ENCODE peak calls at places on chromosomes 3 and 15, in nine cellular contexts. L, W, S, Y, V, N, D, M and T are unnamed samples.

GRCh38 chr15:88898736-88899135 is 3.4 kb upstream of the HAPLN3 start:
- DNase-seq in V (no peak), D (no peak), Y (no peak), L (no peak), N (no peak), W (no peak), S (no peak), M (no peak), T (no peak)

GRCh38 chr3:61464785-61465184 is 96.6 kb upstream of the PTPRG start:
- DNase-seq in S (no peak), L (no peak), M (no peak), N (no peak), W (no peak), Y (no peak), D (no peak), V (no peak), T (no peak)

GRCh38 chr15:98063871-98064270 is 103.4 kb downstream of the ARRDC4 start:
- DNase-seq in Y (no peak), M (no peak), L (no peak), S (no peak), V (no peak), N (no peak), D (no peak), W (no peak), T (no peak)

GRCh38 chr3:53236112-53236841 is 19.5 kb downstream of the TKT start:
- DNase-seq in N (peak), Y (no peak), S (peak), W (no peak), M (peak), L (peak), D (peak), V (peak), T (peak)

GRCh38 chr3:195366200-195366910 is 76.5 kb downstream of the ACAP2 start:
- DNase-seq in W (no peak), Y (no peak), V (no peak), N (no peak), S (peak), M (no peak), L (no peak), D (no peak), T (no peak)

GRCh38 chr3:178078933-178079332 is 457.3 kb upstream of the KCNMB2 start:
- DNase-seq in V (no peak), M (no peak), S (peak), W (no peak), N (no peak), L (peak), Y (no peak), D (no peak), T (peak)

GRCh38 chr15:58221591-58222241 is 83.5 kb downstream of the AQP9 start:
- DNase-seq in M (no peak), D (no peak), S (peak), W (no peak), N (peak), L (no peak), Y (no peak), V (peak), T (peak)

GRCh38 chr15:59873873-59874272 is 130.2 kb upstream of the FOXB1 start:
- DNase-seq in W (no peak), L (no peak), Y (no peak), N (no peak), M (no peak), D (no peak), S (no peak), V (no peak), T (no peak)

GRCh38 chr15:78565951-78566774 is 843 bp downstream of the CHRNA5 start:
- DNase-seq in W (no peak), M (no peak), V (no peak), L (no peak), S (peak), Y (no peak), D (peak), N (peak), T (no peak)

GRCh38 chr3:11711826-11712225 is 68.1 kb upstream of the VGLL4 start:
- DNase-seq in V (no peak), L (no peak), Y (no peak), D (no peak), W (no peak), M (no peak), S (peak), N (no peak), T (no peak)

GRCh38 chr3:184662192-184662591 is 49.7 kb downstream of the MAGEF1 start:
- DNase-seq in D (no peak), V (no peak), L (no peak), W (no peak), Y (no peak), N (no peak), M (no peak), S (peak), T (no peak)

GRCh38 chr15:74790080-74790916 is 8.4 kb downstream of the CSK start:
- DNase-seq in V (peak), D (peak), L (no peak), Y (no peak), N (peak), S (peak), W (peak), M (no peak), T (peak)

GRCh38 chr3:100650651-100651611 is 41.5 kb downstream of the ADGRG7 start:
- DNase-seq in S (peak), M (peak), V (peak), W (no peak), D (no peak), Y (no peak), L (no peak), N (peak), T (no peak)

GRCh38 chr3:53229606-53230005 is 26.2 kb downstream of the TKT start:
- DNase-seq in S (no peak), V (no peak), D (no peak), L (no peak), N (no peak), M (no peak), Y (no peak), W (no peak), T (no peak)

GRCh38 chr3:102004561-102004960 is 155.2 kb downstream of the NFKBIZ start:
- DNase-seq in W (no peak), Y (no peak), M (no peak), D (no peak), S (no peak), N (no peak), V (no peak), L (no peak), T (no peak)

GRCh38 chr3:53243165-53243564 is 12.7 kb downstream of the TKT start:
- DNase-seq in N (no peak), Y (no peak), W (no peak), L (no peak), V (no peak), D (no peak), M (peak), S (peak), T (peak)

GRCh38 chr15:42129364-42129763 is 27.1 kb downstream of the PLA2G4F start:
- DNase-seq in W (no peak), M (no peak), S (no peak), Y (no peak), L (no peak), D (no peak), V (no peak), N (no peak), T (no peak)

GRCh38 chr3:49602049-49602554 is 47.8 kb downstream of the BSN start:
- DNase-seq in M (no peak), V (no peak), Y (no peak), N (no peak), L (no peak), W (no peak), D (no peak), S (no peak), T (no peak)

GRCh38 chr3:61438253-61439115 is 122.9 kb upstream of the PTPRG start:
- DNase-seq in Y (no peak), W (no peak), M (no peak), N (no peak), V (no peak), L (no peak), D (no peak), S (no peak), T (no peak)

GRCh38 chr3:195895078-195895899 is 13.1 kb downstream of the TNK2 start:
- DNase-seq in M (no peak), W (no peak), L (peak), V (peak), D (peak), N (peak), Y (no peak), S (peak), T (peak)

GRCh38 chr3:175274474-175275218 is 415.5 kb downstream of the NAALADL2 start:
- DNase-seq in Y (no peak), S (no peak), V (no peak), D (no peak), L (no peak), W (no peak), M (no peak), N (no peak), T (no peak)

GRCh38 chr3:107458871-107459270 is 63.9 kb upstream of the BBX start:
- DNase-seq in N (no peak), V (no peak), W (no peak), Y (no peak), L (no peak), S (no peak), D (no peak), M (no peak), T (no peak)

GRCh38 chr3:126913524-126913923 is 69.4 kb upstream of the PLXNA1 start:
- DNase-seq in S (no peak), L (no peak), V (peak), Y (no peak), N (no peak), W (no peak), D (no peak), M (no peak), T (no peak)

GRCh38 chr3:151227438-151228290 is 24.6 kb upstream of the GPR171 start:
- DNase-seq in S (peak), L (peak), W (peak), Y (peak), D (peak), N (peak), M (no peak), V (peak), T (peak)

GRCh38 chr15:76073554-76073953 is 13.8 kb downstream of the TMEM266 start:
- DNase-seq in S (peak), N (no peak), Y (no peak), V (no peak), D (no peak), W (no peak), L (no peak), M (no peak), T (no peak)

GRCh38 chr3:42711491-42712343 is 9.1 kb upstream of the HHATL start:
- DNase-seq in S (peak), D (no peak), V (no peak), L (no peak), M (no peak), N (no peak), W (no peak), Y (peak), T (no peak)

GRCh38 chr3:42654331-42655201 is 1.1 kb downstream of the ZBTB47 start:
- DNase-seq in V (peak), M (peak), S (peak), D (no peak), W (no peak), L (no peak), N (peak), Y (no peak), T (peak)

GRCh38 chr3:79005084-79005483 is 762.7 kb downstream of the ROBO1 start:
- DNase-seq in S (peak), L (no peak), D (no peak), Y (no peak), V (no peak), M (no peak), N (no peak), W (no peak), T (no peak)

GRCh38 chr3:70358978-70359580 is 46.6 kb upstream of the MDFIC2 start:
- DNase-seq in Y (no peak), N (peak), V (peak), W (no peak), L (peak), S (peak), D (no peak), M (peak), T (peak)

GRCh38 chr3:123620338-123620737 is 35.5 kb upstream of the HACD2 start:
- DNase-seq in M (no peak), D (no peak), L (peak), Y (no peak), N (no peak), S (no peak), V (no peak), W (no peak), T (peak)

GRCh38 chr3:46812237-46812791 is 50.9 kb downstream of the MYL3 start:
- DNase-seq in V (peak), M (peak), D (no peak), S (peak), L (peak), W (no peak), Y (peak), N (no peak), T (peak)

GRCh38 chr3:10978956-10979355 is 13.6 kb upstream of the SLC6A1 start:
- DNase-seq in W (no peak), V (no peak), N (no peak), S (no peak), M (no peak), D (no peak), Y (no peak), L (no peak), T (no peak)